ENCODE peak calls at places on chromosomes 6 and 20, in four cellular contexts. One of them, this sample, is unnamed.

GRCh38 chr6:31836036-31836675 is 8.6 kb downstream of the HSPA1B start:
- DNase-seq in HCT116: no peak
- DNase-seq in H1: no peak
- DNase-seq in HepG2: no peak
- DNase-seq in this sample: no peak

GRCh38 chr6:105893741-105894140 is 192.4 kb upstream of the PRDM1 start:
- DNase-seq in HCT116: no peak
- DNase-seq in H1: no peak
- DNase-seq in HepG2: no peak
- DNase-seq in this sample: no peak

GRCh38 chr6:142207265-142207877 is 60.3 kb downstream of the VTA1 start:
- DNase-seq in HCT116: peak; percentile 26
- DNase-seq in HepG2: peak; percentile 67
- DNase-seq in H1: peak; percentile 21
- DNase-seq in this sample: no peak

GRCh38 chr20:5718896-5719595 is 31.2 kb upstream of the SHLD1 start:
- DNase-seq in HepG2: no peak
- DNase-seq in H1: no peak
- DNase-seq in HCT116: no peak
- DNase-seq in this sample: no peak

GRCh38 chr20:17614176-17614811 is 44.4 kb downstream of the DSTN start:
- DNase-seq in HepG2: no peak
- DNase-seq in HCT116: no peak
- DNase-seq in H1: no peak
- DNase-seq in this sample: no peak

GRCh38 chr6:150325093-150325772 is 43.6 kb upstream of the IYD start:
- DNase-seq in HCT116: no peak
- DNase-seq in H1: no peak
- DNase-seq in HepG2: no peak
- DNase-seq in this sample: no peak

GRCh38 chr6:7669742-7670141 is 56.2 kb upstream of the BMP6 start:
- DNase-seq in H1: no peak
- DNase-seq in HepG2: no peak
- DNase-seq in HCT116: no peak
- DNase-seq in this sample: no peak

GRCh38 chr6:67009818-67010217 is 1302.8 kb upstream of the EYS start:
- DNase-seq in HCT116: no peak
- DNase-seq in HepG2: peak; percentile 39
- DNase-seq in H1: peak; percentile 3
- DNase-seq in this sample: no peak

GRCh38 chr6:163176097-163176496 is 238.4 kb upstream of the QKI start:
- DNase-seq in HCT116: no peak
- DNase-seq in H1: no peak
- DNase-seq in HepG2: no peak
- DNase-seq in this sample: no peak

GRCh38 chr6:54008589-54008988 is 102.7 kb upstream of the MLIP start:
- DNase-seq in H1: no peak
- DNase-seq in HepG2: no peak
- DNase-seq in HCT116: no peak
- DNase-seq in this sample: no peak
- TF ChIP-seq POLR2A in H1: no peak
- TF ChIP-seq POLR2A in HepG2: no peak
- TF ChIP-seq POLR2A in HCT116: no peak
- TF ChIP-seq POLR2A in this sample: no peak

GRCh38 chr6:1395941-1396908 is 6.8 kb downstream of the FOXF2 start:
- DNase-seq in H1: no peak
- DNase-seq in HCT116: no peak
- DNase-seq in HepG2: no peak
- DNase-seq in this sample: no peak
- TF ChIP-seq RAD21 in H1: no peak
- TF ChIP-seq RAD21 in HCT116: no peak
- TF ChIP-seq RAD21 in HepG2: no peak
- TF ChIP-seq RAD21 in this sample: no peak

GRCh38 chr6:97282726-97283617 is at the start of gene MMS22L:
- DNase-seq in H1: peak; percentile 82
- DNase-seq in HepG2: peak; percentile 92
- DNase-seq in HCT116: peak; percentile 91
- DNase-seq in this sample: peak; percentile 77

GRCh38 chr6:97288188-97288587 is 5.2 kb upstream of the MMS22L start:
- DNase-seq in HepG2: peak; percentile 27
- DNase-seq in H1: no peak
- DNase-seq in HCT116: no peak
- DNase-seq in this sample: no peak

GRCh38 chr6:97280766-97281165 is 2.2 kb downstream of the MMS22L start:
- DNase-seq in HCT116: no peak
- DNase-seq in HepG2: no peak
- DNase-seq in H1: no peak
- DNase-seq in this sample: no peak

GRCh38 chr6:97282238-97282725 is 734 bp downstream of the MMS22L start:
- DNase-seq in HepG2: peak; percentile 9
- DNase-seq in H1: no peak
- DNase-seq in HCT116: no peak
- DNase-seq in this sample: no peak
- TF ChIP-seq SIN3A in HepG2: no peak
- TF ChIP-seq SIN3A in H1: no peak
- TF ChIP-seq SIN3A in HCT116: no peak
- TF ChIP-seq SIN3A in this sample: no peak

DNA sequence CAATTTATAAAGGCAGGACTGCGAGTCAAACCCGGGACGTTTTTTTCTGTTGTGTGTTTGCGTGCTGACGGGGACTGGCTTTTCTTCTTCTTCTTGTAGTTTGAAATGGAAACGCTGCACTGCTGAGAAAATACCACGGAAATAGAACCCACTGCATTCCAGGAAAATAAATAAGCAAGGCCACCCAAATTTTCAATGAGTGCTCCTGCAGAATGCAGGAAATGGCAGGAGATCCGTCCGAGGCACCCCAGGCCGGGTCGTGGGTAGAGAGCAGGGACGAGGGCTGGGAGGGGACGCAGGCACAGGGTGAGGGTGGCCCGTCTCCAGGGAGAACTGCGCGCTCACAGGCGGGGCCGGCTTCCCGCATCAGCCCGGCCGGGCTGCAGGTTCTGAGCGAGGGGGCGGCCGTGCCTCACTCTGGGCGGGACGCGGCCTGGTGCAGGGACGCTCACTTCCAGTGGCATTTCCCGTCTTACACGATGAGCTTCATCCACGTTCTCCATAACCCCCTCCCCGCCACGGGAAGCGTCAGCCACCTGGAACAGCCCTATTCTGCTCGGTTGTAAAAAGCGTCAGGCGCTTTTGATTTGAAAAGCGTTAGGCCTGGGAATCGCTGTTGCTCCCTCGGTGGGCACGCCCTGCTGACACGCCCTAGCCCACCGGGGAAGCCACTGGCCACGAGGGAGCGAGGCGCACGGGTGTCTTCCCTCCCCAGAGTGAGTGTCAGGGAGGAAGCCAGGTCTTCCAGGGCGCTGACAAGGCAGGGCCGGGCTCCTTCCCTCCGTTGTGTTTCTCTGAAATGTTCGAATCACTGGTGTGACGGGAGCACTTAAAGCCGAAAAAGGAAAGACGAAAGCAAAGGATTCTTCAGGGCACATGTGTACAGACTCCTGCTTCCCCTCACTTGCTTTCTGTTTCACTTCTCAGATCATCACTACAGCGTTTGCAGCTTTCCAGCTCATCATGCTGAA is 17.9 kb upstream of the EXOC2 start:
- DNase-seq in H1: no peak
- DNase-seq in HepG2: no peak
- DNase-seq in HCT116: no peak
- DNase-seq in this sample: peak; percentile 66
- TF ChIP-seq POLR2A in H1: no peak
- TF ChIP-seq POLR2A in HepG2: no peak
- TF ChIP-seq POLR2A in HCT116: no peak
- TF ChIP-seq POLR2A in this sample: peak; percentile 77

GRCh38 chr6:24410622-24411021 is 7.9 kb downstream of the MRS2 start:
- DNase-seq in HepG2: no peak
- DNase-seq in HCT116: no peak
- DNase-seq in H1: no peak
- DNase-seq in this sample: no peak
- TF ChIP-seq RAD21 in HepG2: no peak
- TF ChIP-seq RAD21 in HCT116: no peak
- TF ChIP-seq RAD21 in H1: no peak
- TF ChIP-seq RAD21 in this sample: no peak

GRCh38 chr6:144027927-144028587 is 20.0 kb upstream of the PLAGL1 start:
- DNase-seq in HCT116: no peak
- DNase-seq in H1: no peak
- DNase-seq in HepG2: no peak
- DNase-seq in this sample: no peak

GRCh38 chr6:144036064-144036873 is 28.2 kb upstream of the PLAGL1 start:
- DNase-seq in HCT116: no peak
- DNase-seq in H1: no peak
- DNase-seq in HepG2: peak; percentile 21
- DNase-seq in this sample: no peak

GRCh38 chr6:144033816-144034540 is 25.9 kb upstream of the PLAGL1 start:
- DNase-seq in H1: no peak
- DNase-seq in HCT116: no peak
- DNase-seq in HepG2: no peak
- DNase-seq in this sample: no peak
- TF ChIP-seq SIN3A in H1: no peak
- TF ChIP-seq SIN3A in HCT116: no peak
- TF ChIP-seq SIN3A in HepG2: no peak
- TF ChIP-seq SIN3A in this sample: no peak